ENCODE peak calls at places on chromosomes 1 and 21, in nine cellular contexts. Z is lung, P is SK-N-SH, T is fibroblast of the aortic adventitia, V is WTC11, S is MCF 10A, J is H9, F is heart right ventricle, K is B cell. M is an unnamed sample.
A peak's percentile ranks its signal among the peaks of the same experiment; 100 is the strongest.

GRCh38 chr1:11062965-11063401 is 3.2 kb upstream of the SRM start:
- DNase-seq in Z (no peak), P (no peak), T (no peak), V (no peak), S (no peak), J (no peak), F (no peak), K (no peak), M (peak; percentile 82)

GRCh38 chr1:59332221-59332620 is 35.3 kb downstream of the FGGY start:
- DNase-seq in Z (no peak), P (no peak), T (peak; percentile 26), V (no peak), S (no peak), J (no peak), F (no peak), K (no peak), M (no peak)

GRCh38 chr1:75126611-75127101 is 7.5 kb upstream of the LHX8 start:
- DNase-seq in Z (no peak), P (no peak), T (no peak), V (no peak), S (no peak), J (no peak), F (no peak), K (no peak), M (no peak)

GRCh38 chr1:243940451-243940850 is 90.4 kb upstream of the AKT3 start:
- DNase-seq in Z (no peak), P (no peak), T (no peak), V (no peak), S (no peak), J (no peak), F (no peak), K (no peak), M (no peak)

GRCh38 chr21:18722193-18722592 is 318.6 kb upstream of the TMPRSS15 start:
- DNase-seq in Z (no peak), P (no peak), T (no peak), V (no peak), S (no peak), J (no peak), F (no peak), K (no peak), M (no peak)

GRCh38 chr1:71666609-71667008 is 585.8 kb upstream of the ZRANB2 start:
- DNase-seq in Z (no peak), P (no peak), T (peak; percentile 39), V (no peak), S (no peak), J (no peak), F (no peak), K (no peak), M (no peak)

GRCh38 chr1:60290393-60290792 is 216.8 kb upstream of the C1orf87 start:
- DNase-seq in Z (no peak), P (no peak), T (no peak), V (no peak), S (no peak), J (no peak), F (no peak), K (no peak), M (no peak)

GRCh38 chr1:3651011-3651938 is 1.0 kb upstream of the TP73 start:
- DNase-seq in Z (no peak), P (no peak), T (no peak), V (peak; percentile 65), S (no peak), J (peak; percentile 67), F (no peak), K (peak; percentile 53), M (no peak)

GRCh38 chr1:206955476-206956312 is 9.4 kb upstream of the PIGR start:
- DNase-seq in Z (peak; percentile 53), P (no peak), T (peak; percentile 8), V (no peak), S (no peak), J (no peak), F (no peak), K (no peak), M (peak; percentile 16)

GRCh38 chr1:206958154-206958553 is 11.9 kb upstream of the PIGR start:
- DNase-seq in Z (no peak), P (no peak), T (no peak), V (no peak), S (no peak), J (no peak), F (no peak), K (no peak), M (no peak)

GRCh38 chr1:206954616-206955342 is 8.5 kb upstream of the PIGR start:
- DNase-seq in Z (no peak), P (no peak), T (no peak), V (no peak), S (no peak), J (no peak), F (no peak), K (no peak), M (no peak)

GRCh38 chr1:206957639-206958038 is 11.4 kb upstream of the PIGR start:
- DNase-seq in Z (no peak), P (no peak), T (no peak), V (no peak), S (no peak), J (no peak), F (no peak), K (no peak), M (no peak)

DNA sequence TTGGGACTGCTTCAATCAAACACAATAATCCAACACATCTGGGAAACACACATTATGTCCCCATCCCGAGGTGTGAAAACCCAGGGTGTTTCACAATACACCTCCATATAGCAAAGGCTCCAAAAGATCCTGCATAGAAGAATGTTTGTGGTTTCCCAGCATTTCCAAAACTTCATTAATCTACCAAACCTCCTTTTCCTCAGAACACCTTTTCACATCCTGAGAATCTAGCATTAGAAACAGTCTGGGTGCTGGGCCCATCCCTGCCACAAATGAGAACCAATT is 10.0 kb upstream of the PIGR start:
- DNase-seq in Z (no peak), P (no peak), T (no peak), V (no peak), S (no peak), J (no peak), F (no peak), K (no peak), M (no peak)
- TF ChIP-seq CTCF in Z (no peak), P (no peak), T (no peak), V (no peak), S (no peak), J (no peak), F (no peak), K (no peak), M (no peak)

GRCh38 chr1:145959957-145960467 is 2.2 kb upstream of the LIX1L start:
- DNase-seq in Z (no peak), P (no peak), T (no peak), V (no peak), S (no peak), J (no peak), F (no peak), K (no peak), M (no peak)

GRCh38 chr1:145961425-145962156 is 2.8 kb downstream of the ANKRD34A start:
- DNase-seq in Z (no peak), P (peak; percentile 58), T (no peak), V (peak; percentile 43), S (no peak), J (no peak), F (peak; percentile 50), K (peak; percentile 58), M (peak; percentile 85)

GRCh38 chr1:145961109-145961424 is 3.2 kb upstream of the LIX1L start:
- DNase-seq in Z (no peak), P (peak; percentile 40), T (no peak), V (no peak), S (no peak), J (no peak), F (peak; percentile 33), K (no peak), M (peak; percentile 9)

GRCh38 chr1:145959333-145959732 is 1.5 kb upstream of the LIX1L start:
- DNase-seq in Z (no peak), P (no peak), T (no peak), V (no peak), S (no peak), J (no peak), F (no peak), K (no peak), M (no peak)

GRCh38 chr1:145960468-145961108 is 2.8 kb upstream of the LIX1L start:
- DNase-seq in Z (peak; percentile 65), P (peak; percentile 90), T (peak; percentile 49), V (peak; percentile 90), S (no peak), J (peak; percentile 92), F (peak; percentile 87), K (peak; percentile 64), M (peak; percentile 67)
- TF ChIP-seq CTCF in Z (peak; percentile 1), P (no peak), T (peak; percentile 25), V (no peak), S (no peak), J (peak; percentile 42), F (peak; percentile 25), K (peak; percentile 12), M (peak; percentile 25)

GRCh38 chr1:32241011-32241763 is 5.8 kb upstream of the FAM167B start:
- DNase-seq in Z (peak; percentile 49), P (peak; percentile 79), T (peak; percentile 68), V (peak; percentile 67), S (peak; percentile 41), J (peak; percentile 76), F (peak; percentile 56), K (peak; percentile 56), M (peak; percentile 66)

GRCh38 chr1:32239335-32239734 is 7.7 kb upstream of the FAM167B start:
- DNase-seq in Z (no peak), P (no peak), T (no peak), V (peak; percentile 24), S (no peak), J (no peak), F (no peak), K (no peak), M (no peak)

GRCh38 chr1:32242341-32242851 is 4.6 kb upstream of the FAM167B start:
- DNase-seq in Z (no peak), P (peak; percentile 66), T (peak; percentile 58), V (peak; percentile 23), S (no peak), J (peak; percentile 50), F (peak; percentile 50), K (no peak), M (no peak)

GRCh38 chr1:32239790-32240139 is 7.3 kb upstream of the FAM167B start:
- DNase-seq in Z (no peak), P (no peak), T (no peak), V (no peak), S (no peak), J (no peak), F (peak; percentile 18), K (no peak), M (no peak)

DNA sequence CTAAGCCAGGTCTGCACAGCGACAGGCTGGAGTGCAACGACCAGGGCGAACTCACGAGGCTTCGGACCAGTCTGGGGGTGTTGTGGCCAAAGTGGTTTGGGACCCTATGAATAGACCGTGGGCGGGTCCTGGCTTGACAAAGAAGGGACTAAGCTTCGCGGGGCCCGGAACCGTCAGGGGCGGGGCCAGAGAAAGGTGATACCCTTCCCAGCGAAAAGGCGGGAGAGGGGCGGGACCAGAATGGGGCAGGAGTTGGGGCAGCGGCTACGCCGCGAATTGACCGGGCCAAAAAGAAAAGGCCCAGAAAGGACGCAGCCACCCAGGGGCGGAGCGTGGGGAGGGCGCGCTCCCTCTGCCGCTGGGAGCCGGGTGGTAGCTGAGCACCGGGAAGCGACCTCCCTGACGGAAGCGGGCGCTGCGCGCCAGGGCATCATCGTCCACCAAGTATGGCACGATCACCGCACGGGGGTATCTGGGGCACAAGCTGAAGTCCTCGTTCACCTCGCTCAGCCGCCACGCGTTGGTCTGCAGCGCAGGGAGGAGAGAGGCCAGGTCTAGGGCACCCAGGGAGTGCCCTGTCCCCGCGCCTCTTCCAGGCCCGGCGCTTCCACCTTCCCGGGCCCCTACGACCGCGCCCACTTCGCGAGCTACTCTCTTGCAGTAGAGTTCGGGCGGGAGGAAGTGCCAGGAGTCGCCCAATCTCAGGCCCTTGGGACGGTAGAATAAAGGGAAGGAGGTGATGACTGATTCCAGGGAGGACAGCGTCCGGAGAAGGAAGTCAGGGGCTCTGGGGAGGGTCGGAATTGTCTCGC is 6.7 kb upstream of the FAM167B start:
- DNase-seq in Z (peak; percentile 69), P (peak; percentile 89), T (peak; percentile 51), V (peak; percentile 98), S (peak; percentile 70), J (peak; percentile 97), F (peak; percentile 73), K (peak; percentile 69), M (peak; percentile 67)
- TF ChIP-seq CTCF in Z (peak; percentile 41), P (peak; percentile 24), T (peak; percentile 31), V (no peak), S (no peak), J (peak; percentile 14), F (peak; percentile 29), K (peak; percentile 30), M (peak; percentile 33)

GRCh38 chr1:241521718-241522117 is 2.2 kb upstream of the FH start:
- DNase-seq in Z (no peak), P (no peak), T (no peak), V (no peak), S (no peak), J (no peak), F (no peak), K (no peak), M (no peak)

GRCh38 chr1:241518447-241519307 is 878 bp downstream of the FH start:
- DNase-seq in Z (peak; percentile 32), P (no peak), T (peak; percentile 31), V (no peak), S (peak; percentile 50), J (peak; percentile 38), F (no peak), K (no peak), M (peak; percentile 41)

GRCh38 chr1:241525026-241525425 is 5.5 kb upstream of the FH start:
- DNase-seq in Z (no peak), P (no peak), T (no peak), V (no peak), S (no peak), J (no peak), F (no peak), K (no peak), M (no peak)

GRCh38 chr1:241520080-241520465 is 518 bp upstream of the FH start:
- DNase-seq in Z (no peak), P (no peak), T (no peak), V (no peak), S (no peak), J (no peak), F (no peak), K (no peak), M (no peak)

GRCh38 chr1:241519308-241520079 is at the start of gene FH:
- DNase-seq in Z (peak; percentile 97), P (peak; percentile 91), T (peak; percentile 96), V (peak; percentile 91), S (peak; percentile 100), J (peak; percentile 96), F (peak; percentile 94), K (peak; percentile 95), M (peak; percentile 97)
- TF ChIP-seq CTCF in Z (no peak), P (no peak), T (no peak), V (no peak), S (no peak), J (no peak), F (no peak), K (no peak), M (no peak)

M was measured in activated CD8-positive, alpha-beta T cell treated with anti-CD3 and anti-CD28 coated beads for 36 hours.